ENCODE peak calls at places on chromosomes 16 and 17, in six cellular contexts. G is IMR-90, E is SK-N-SH, S is neural progenitor cell, V is GM10248, D is sigmoid colon. O is an unnamed sample.

GRCh38 chr16:16042076-16042475 is 92.7 kb downstream of the ABCC1 start:
- DNase-seq in G (peak), E (peak), S (no peak), V (no peak), D (no peak), O (no peak)

GRCh38 chr16:87391324-87391949 is 699 bp upstream of the MAP1LC3B start:
- DNase-seq in G (no peak), E (no peak), S (peak), V (no peak), D (peak), O (peak)

GRCh38 chr17:30939059-30939689 is 17.4 kb downstream of the ADAP2 start:
- DNase-seq in G (no peak), E (no peak), S (no peak), V (peak), D (no peak), O (no peak)

GRCh38 chr16:48539485-48540221 is 70.3 kb downstream of the N4BP1 start:
- DNase-seq in G (no peak), E (no peak), S (no peak), V (no peak), D (peak), O (no peak)

GRCh38 chr17:3551189-3551588 is 6.4 kb downstream of the TRPV3 start:
- DNase-seq in G (no peak), E (no peak), S (no peak), V (no peak), D (no peak), O (no peak)

GRCh38 chr16:50680907-50681885 is at the start of gene SNX20:
- DNase-seq in G (no peak), E (no peak), S (no peak), V (peak), D (no peak), O (peak)

GRCh38 chr17:46950997-46951621 is 27.9 kb downstream of the RPRML start:
- DNase-seq in G (no peak), E (no peak), S (peak), V (no peak), D (no peak), O (no peak)

GRCh38 chr16:22335668-22336246 is 38.5 kb downstream of the POLR3E start:
- DNase-seq in G (no peak), E (no peak), S (no peak), V (no peak), D (no peak), O (no peak)

GRCh38 chr17:73625006-73625405 is 19.2 kb downstream of the SDK2 start:
- DNase-seq in G (no peak), E (no peak), S (no peak), V (no peak), D (no peak), O (peak)

GRCh38 chr17:41678411-41678906 is 10.2 kb upstream of the EIF1 start:
- DNase-seq in G (peak), E (no peak), S (no peak), V (no peak), D (peak), O (no peak)

GRCh38 chr16:28497861-28498599 is 3.6 kb downstream of the APOBR start:
- DNase-seq in G (no peak), E (no peak), S (no peak), V (peak), D (no peak), O (no peak)

GRCh38 chr17:7841309-7841621 is 7.2 kb downstream of the KDM6B start:
- DNase-seq in G (no peak), E (no peak), S (no peak), V (no peak), D (no peak), O (peak)

GRCh38 chr17:36188891-36189306 is 7.7 kb downstream of the CCL3L1 start:
- DNase-seq in G (no peak), E (no peak), S (no peak), V (no peak), D (no peak), O (no peak)

GRCh38 chr16:86085161-86085611 is 186.2 kb downstream of the IRF8 start:
- DNase-seq in G (no peak), E (no peak), S (no peak), V (no peak), D (peak), O (peak)

GRCh38 chr17:8151641-8152111 is 528 bp downstream of the PER1 start:
- DNase-seq in G (peak), E (no peak), S (peak), V (no peak), D (peak), O (peak)

GRCh38 chr16:24645739-24646645 is 83.5 kb upstream of the TNRC6A start:
- DNase-seq in G (peak), E (no peak), S (no peak), V (no peak), D (peak), O (no peak)

DNA sequence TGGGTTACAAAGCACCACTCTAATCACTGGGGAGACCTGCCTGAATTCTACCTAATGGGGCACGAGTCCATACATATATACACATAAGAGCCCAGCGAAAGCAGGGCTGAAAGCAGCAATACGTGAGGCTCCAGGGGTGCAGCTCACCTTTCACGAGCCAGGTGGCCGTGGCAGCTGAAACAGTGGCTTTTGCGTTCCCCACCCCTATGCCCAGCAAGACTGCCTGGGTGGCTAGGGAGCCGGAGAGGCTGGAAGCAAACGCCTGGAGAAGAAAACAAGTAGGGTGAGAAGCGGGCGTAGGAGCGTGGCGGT is 618 bp downstream of the RUSF1 start:
- DNase-seq in G (no peak), E (no peak), S (no peak), V (no peak), D (no peak), O (no peak)
- TF ChIP-seq CTCF in G (no peak), E (no peak), S (no peak), V (no peak), D (no peak), O (no peak)

GRCh38 chr17:68423251-68423650 is 34.0 kb downstream of the WIPI1 start:
- DNase-seq in G (no peak), E (no peak), S (peak), V (no peak), D (no peak), O (no peak)
- TF ChIP-seq CTCF in G (no peak), E (no peak), S (no peak), V (no peak), D (no peak), O (no peak)

GRCh38 chr17:79183221-79184158 is 108.9 kb downstream of the ENGASE start:
- DNase-seq in G (no peak), E (peak), S (peak), V (peak), D (no peak), O (no peak)
- TF ChIP-seq CTCF in G (no peak), E (no peak), S (no peak), V (no peak), D (no peak), O (no peak)

GRCh38 chr17:19712436-19713004 is 3.9 kb downstream of the SLC47A2 start:
- DNase-seq in G (no peak), E (no peak), S (no peak), V (no peak), D (no peak), O (no peak)

GRCh38 chr17:19713901-19714361 is 2.5 kb downstream of the SLC47A2 start:
- DNase-seq in G (no peak), E (no peak), S (no peak), V (no peak), D (peak), O (no peak)

GRCh38 chr17:19716108-19717030 is at the start of gene SLC47A2:
- DNase-seq in G (no peak), E (peak), S (peak), V (no peak), D (peak), O (no peak)

GRCh38 chr17:19714542-19715411 is 1.6 kb downstream of the SLC47A2 start:
- DNase-seq in G (no peak), E (no peak), S (no peak), V (no peak), D (peak), O (no peak)

GRCh38 chr17:19713462-19713861 is 2.9 kb downstream of the SLC47A2 start:
- DNase-seq in G (no peak), E (peak), S (no peak), V (no peak), D (no peak), O (no peak)
- TF ChIP-seq CTCF in G (peak), E (no peak), S (peak), V (no peak), D (no peak), O (peak)

GRCh38 chr17:82373731-82374625 is 2.4 kb downstream of the UTS2R start:
- DNase-seq in G (no peak), E (peak), S (no peak), V (no peak), D (no peak), O (peak)

GRCh38 chr17:82371333-82372062 is at the start of gene UTS2R:
- DNase-seq in G (no peak), E (peak), S (peak), V (no peak), D (no peak), O (peak)

GRCh38 chr17:82370471-82371332 is 863 bp upstream of the UTS2R start:
- DNase-seq in G (no peak), E (peak), S (no peak), V (peak), D (no peak), O (peak)

GRCh38 chr17:82372591-82373452 is 1.3 kb downstream of the UTS2R start:
- DNase-seq in G (no peak), E (no peak), S (peak), V (no peak), D (no peak), O (peak)

DNA sequence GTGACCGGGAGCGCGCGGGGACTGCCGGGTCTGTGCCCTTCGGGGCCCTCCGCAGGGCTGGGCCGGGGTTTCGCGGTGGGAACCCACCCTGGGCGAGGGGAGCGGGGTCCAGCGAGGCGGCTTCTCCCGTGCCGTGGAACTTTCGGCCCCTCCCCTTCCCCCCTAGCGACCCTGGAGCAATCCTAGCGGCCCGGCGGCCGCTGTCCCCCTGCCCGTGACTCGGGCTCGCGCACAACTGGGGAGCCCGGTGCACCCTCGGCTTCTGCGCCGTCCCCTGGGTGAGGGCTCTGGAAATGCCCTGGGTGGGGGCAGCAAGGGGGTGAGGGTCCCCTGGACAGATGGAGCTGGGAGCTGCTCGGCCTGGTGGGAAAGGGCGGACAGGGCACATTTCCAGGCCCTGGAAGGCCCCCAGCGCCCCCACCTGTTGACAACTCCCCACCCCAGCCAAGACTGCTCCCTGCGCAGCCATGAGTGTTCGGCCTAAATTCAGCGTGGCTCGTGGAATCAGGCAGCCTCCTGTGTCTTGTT is 562 bp downstream of the UTS2R start:
- DNase-seq in G (no peak), E (peak), S (no peak), V (no peak), D (no peak), O (peak)
- TF ChIP-seq CTCF in G (no peak), E (no peak), S (no peak), V (no peak), D (no peak), O (no peak)

GRCh38 chr17:53191878-53192277 is 630.8 kb upstream of the KIF2B start:
- DNase-seq in G (no peak), E (no peak), S (no peak), V (no peak), D (no peak), O (no peak)
- TF ChIP-seq CTCF in G (no peak), E (peak), S (no peak), V (no peak), D (no peak), O (peak)

DNA sequence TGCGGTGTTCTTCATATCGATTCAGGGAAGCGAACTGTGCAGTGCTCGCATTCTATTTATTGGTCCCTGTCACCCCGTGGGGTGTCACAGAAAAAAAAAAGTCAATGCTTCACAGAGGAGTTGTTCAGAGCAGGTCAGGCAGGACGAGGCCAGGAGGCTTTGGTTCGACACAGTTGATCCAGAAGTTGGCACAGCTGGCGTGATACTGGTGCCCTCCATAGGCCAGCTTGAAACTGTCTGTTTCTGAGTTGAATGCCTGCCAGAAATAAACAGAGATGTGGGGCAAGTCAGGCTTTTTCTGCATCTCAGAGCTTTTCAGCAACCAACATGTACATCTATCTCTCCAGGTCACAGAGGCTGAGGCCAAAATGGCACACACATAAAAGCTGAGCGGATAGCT is 29.1 kb downstream of the DUSP14 start:
- DNase-seq in G (no peak), E (no peak), S (no peak), V (no peak), D (no peak), O (no peak)
- TF ChIP-seq CTCF in G (no peak), E (no peak), S (no peak), V (no peak), D (no peak), O (peak)

GRCh38 chr16:80824623-80825364 is 20.4 kb upstream of the CDYL2 start:
- DNase-seq in G (peak), E (peak), S (peak), V (peak), D (no peak), O (no peak)

GRCh38 chr16:80831039-80831438 is 26.6 kb upstream of the CDYL2 start:
- DNase-seq in G (no peak), E (no peak), S (no peak), V (no peak), D (no peak), O (no peak)

GRCh38 chr16:80828495-80828894 is 24.1 kb upstream of the CDYL2 start:
- DNase-seq in G (no peak), E (no peak), S (no peak), V (no peak), D (no peak), O (no peak)

GRCh38 chr16:80825365-80825758 is 21.0 kb upstream of the CDYL2 start:
- DNase-seq in G (no peak), E (no peak), S (no peak), V (no peak), D (no peak), O (no peak)

DNA sequence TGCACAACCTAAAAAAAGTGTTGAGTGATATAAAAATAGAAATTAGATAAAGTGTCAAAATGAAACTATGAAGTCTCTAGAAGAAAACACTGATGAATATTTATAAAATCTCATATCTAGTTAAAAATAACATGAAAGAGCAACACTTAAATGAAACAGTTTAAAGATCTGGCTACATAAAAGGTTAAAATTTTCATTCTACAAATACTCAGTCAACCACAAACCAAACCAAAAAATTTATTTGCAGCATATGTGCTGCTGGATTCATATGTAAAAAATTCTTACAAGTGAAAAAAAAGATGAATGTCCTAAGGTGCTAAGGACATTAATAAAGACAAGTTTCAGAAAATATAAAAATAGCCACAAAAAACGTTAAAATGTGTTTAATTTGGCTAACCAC is 22.6 kb upstream of the CDYL2 start:
- DNase-seq in G (no peak), E (no peak), S (no peak), V (no peak), D (no peak), O (no peak)
- TF ChIP-seq CTCF in G (no peak), E (no peak), S (no peak), V (no peak), D (no peak), O (no peak)

DNA sequence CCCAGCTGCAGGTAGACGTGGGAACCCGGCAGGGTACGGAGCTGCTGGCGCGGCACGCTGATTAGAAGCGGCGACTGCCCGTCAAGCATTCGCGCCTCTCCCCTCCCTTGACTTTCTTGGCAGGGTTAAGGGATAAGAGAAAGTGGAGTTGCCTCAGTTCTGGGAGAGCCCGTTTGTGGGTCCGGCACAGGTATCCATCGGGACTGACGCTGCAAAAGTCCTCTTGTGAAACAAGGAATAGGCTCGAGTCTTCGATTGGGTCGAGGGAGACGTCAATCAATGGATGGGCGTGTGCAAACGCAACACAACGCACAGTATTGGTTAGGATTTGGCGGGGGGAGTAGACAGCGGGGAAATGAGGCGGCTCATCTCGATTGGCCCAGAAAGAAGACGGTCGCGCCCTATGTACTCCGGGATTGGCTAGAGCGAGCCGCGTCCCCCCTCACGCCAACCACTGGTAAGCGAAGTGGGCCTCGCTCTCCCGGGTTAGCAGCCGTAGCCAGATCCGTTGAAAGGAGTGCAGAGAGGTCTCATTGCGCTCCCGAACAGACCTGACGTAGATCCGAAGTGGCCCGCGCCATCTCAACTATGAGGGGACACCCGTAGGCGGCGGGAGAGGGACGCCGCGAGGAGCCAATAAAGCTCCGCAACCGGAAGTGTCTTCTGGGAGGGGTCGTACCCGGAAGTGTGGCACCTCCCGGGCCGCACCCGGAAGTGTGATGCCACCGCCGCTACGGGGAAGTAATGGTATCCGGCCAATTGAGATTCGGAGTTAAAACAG is at the start of gene MON1B:
- DNase-seq in G (peak), E (peak), S (peak), V (peak), D (peak), O (peak)
- TF ChIP-seq CTCF in G (peak), E (no peak), S (no peak), V (no peak), D (no peak), O (peak)

DNA sequence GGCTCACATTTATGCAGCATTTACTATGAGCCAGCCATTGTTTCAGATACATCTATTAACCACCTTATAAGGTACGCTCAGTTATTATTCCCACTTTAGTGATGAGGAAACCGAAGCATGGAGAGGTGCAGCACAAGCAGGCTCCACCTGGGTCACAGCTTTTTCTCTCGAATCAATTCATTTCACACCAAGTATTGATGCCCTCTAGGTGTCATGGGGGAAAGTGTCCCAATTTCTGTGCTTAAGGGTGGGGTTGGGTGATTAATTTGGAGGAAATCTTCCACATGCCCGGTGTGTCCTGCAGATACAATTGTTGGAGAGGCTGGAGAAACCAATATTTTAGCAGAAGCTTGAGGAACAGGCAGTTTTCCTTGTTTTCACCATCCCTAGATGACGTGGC is 62.7 kb upstream of the DNAJA2 start:
- DNase-seq in G (no peak), E (no peak), S (no peak), V (no peak), D (no peak), O (no peak)
- TF ChIP-seq CTCF in G (no peak), E (no peak), S (no peak), V (no peak), D (no peak), O (no peak)